ENCODE peak calls at places on chromosomes 16 and 17, in six cellular contexts. H is lower lobe of right lung, Q is endodermal cell, L is astrocyte of the cerebellum, F is heart right ventricle, R is GM12864. B is an unnamed sample.

GRCh38 chr17:57599271-57600045 is 145.6 kb downstream of the CCDC182 start:
- DNase-seq in H (no peak), Q (no peak), L (no peak), F (no peak), R (no peak), B (no peak)

GRCh38 chr16:50309156-50309526 is 42.8 kb downstream of the ADCY7 start:
- DNase-seq in H (no peak), Q (no peak), L (no peak), F (no peak), R (no peak), B (no peak)

GRCh38 chr16:62068747-62069146 is 32.5 kb upstream of the CDH8 start:
- DNase-seq in H (no peak), Q (peak), L (no peak), F (no peak), R (no peak), B (no peak)

GRCh38 chr16:81008151-81008789 is 1.3 kb downstream of the CENPN start:
- DNase-seq in H (no peak), Q (no peak), L (no peak), F (no peak), R (no peak), B (no peak)

GRCh38 chr17:59328534-59329095 is 2.8 kb upstream of the YPEL2 start:
- DNase-seq in H (no peak), Q (no peak), L (no peak), F (no peak), R (no peak), B (no peak)

GRCh38 chr16:66290431-66290830 is 76.1 kb upstream of the CDH5 start:
- DNase-seq in H (no peak), Q (peak), L (no peak), F (no peak), R (no peak), B (no peak)

GRCh38 chr16:2992383-2993081 is 12.3 kb upstream of the PKMYT1 start:
- DNase-seq in H (no peak), Q (no peak), L (no peak), F (no peak), R (no peak), B (no peak)

GRCh38 chr16:80198265-80198994 is 342.4 kb upstream of the DYNLRB2 start:
- DNase-seq in H (no peak), Q (peak), L (peak), F (no peak), R (no peak), B (no peak)

GRCh38 chr16:68490829-68491575 is 42.7 kb upstream of the SMPD3 start:
- DNase-seq in H (no peak), Q (peak), L (peak), F (no peak), R (peak), B (peak)

GRCh38 chr16:8880839-8881510 is 1.2 kb upstream of the LITAFD start:
- DNase-seq in H (no peak), Q (no peak), L (no peak), F (no peak), R (no peak), B (no peak)

GRCh38 chr17:2885751-2886150 is 89.5 kb downstream of the RAP1GAP2 start:
- DNase-seq in H (no peak), Q (peak), L (no peak), F (no peak), R (no peak), B (no peak)

DNA sequence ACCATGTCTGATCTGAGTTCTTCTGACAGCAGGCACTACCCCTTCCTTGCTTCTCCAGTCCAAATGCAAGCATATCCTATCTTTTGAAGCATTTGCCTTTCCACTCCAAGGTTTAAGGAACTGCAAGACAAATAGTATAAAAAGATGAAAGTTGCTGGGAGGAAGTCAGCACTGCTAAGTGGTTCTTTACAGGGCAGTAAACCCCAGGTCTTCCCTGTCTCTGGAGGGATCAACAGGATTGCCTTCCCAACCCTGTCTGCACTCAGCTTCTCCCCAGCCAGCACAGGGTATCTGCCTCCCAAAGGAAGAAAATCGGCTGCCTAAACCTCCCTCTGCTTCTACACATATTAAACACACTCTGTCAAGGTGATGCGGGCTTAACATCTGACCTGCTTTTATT is 46.8 kb downstream of the SOX9 start:
- DNase-seq in H (no peak), Q (no peak), L (no peak), F (no peak), R (no peak), B (no peak)
- H3K4me3 ChIP-seq in H (no peak), Q (no peak), L (no peak), F (no peak), R (no peak), B (no peak)

GRCh38 chr17:27569257-27569722 is 61.7 kb upstream of the LGALS9 start:
- DNase-seq in H (peak), Q (peak), L (no peak), F (no peak), R (no peak), B (no peak)
- TF ChIP-seq CTCF in H (peak), Q (peak), L (peak), F (peak), R (peak), B (peak)

GRCh38 chr17:1643999-1644492 is 1.5 kb downstream of the SCARF1 start:
- DNase-seq in H (peak), Q (peak), L (no peak), F (no peak), R (no peak), B (no peak)
- H3K4me3 ChIP-seq in H (peak), Q (no peak), L (no peak), F (peak), R (peak), B (no peak)

DNA sequence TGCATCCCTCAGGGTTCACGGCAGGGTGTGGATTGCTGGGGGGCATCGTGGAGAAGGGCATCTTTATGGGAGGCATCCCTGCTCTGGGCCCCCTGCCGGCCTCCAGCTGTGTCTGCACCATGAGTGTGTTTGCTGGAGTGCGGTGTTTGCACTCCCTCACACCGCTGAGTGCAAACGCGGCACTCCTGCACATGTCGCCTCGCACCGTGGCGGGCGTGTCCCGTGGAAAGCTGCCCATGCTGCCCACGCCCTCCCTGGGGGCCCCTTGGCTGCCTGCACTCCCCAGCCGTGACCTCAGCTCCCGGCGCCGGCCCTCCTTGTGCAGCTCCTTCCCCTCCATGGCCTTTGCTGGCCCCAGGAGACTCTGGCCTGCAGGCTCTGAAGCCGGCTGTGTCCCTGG is 74.6 kb upstream of the ZNF750 start:
- DNase-seq in H (peak), Q (no peak), L (no peak), F (peak), R (no peak), B (no peak)
- TF ChIP-seq CTCF in H (peak), Q (no peak), L (no peak), F (peak), R (no peak), B (peak)

DNA sequence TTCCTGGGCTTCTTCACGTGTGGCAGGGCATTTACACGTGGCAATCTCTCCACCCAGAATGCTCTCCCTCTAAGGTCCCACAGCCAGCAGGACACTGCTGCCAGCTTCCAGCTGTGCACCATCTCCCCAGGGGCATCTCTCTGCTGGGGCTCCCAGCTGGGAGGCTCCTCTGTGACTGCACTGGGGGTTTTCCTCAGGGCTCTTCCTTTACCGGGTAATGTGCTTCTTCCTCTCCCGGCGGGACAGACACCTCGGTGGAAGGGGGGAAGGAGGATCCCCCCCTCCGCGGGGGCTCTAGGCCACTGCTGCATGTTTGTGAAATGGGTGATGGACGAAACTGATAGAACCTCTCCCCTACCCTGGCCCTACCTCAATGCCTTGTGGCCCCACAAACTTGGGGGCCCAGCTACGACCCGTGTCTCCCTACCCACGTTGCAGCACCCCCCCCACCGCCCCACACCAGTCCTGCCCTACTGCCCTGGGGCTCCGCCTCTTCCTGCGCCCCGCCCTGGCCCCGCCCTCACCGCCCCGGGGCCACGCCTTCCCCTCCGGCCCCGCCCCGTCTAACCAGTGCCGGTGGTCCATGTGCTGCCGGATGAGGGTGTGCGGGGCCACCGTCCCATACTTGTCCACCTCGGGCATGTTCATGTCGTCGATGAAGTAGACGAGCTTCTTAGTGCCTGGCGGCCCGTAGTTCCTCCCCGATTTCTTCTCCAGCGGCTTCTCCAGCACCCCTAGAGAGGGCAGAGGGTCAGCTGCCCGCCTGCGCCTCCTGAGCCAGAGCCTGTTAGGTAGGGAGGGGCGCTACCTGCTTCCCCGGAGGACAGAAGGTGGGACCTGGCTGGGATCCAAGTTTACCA is 92.7 kb downstream of the DNAH17 start:
- DNase-seq in H (peak), Q (peak), L (no peak), F (no peak), R (no peak), B (no peak)
- H3K4me3 ChIP-seq in H (peak), Q (peak), L (peak), F (no peak), R (no peak), B (no peak)

B was measured in AG09309.